ENCODE peak calls at places on chromosomes 11 and 22, in five cellular contexts. P is AG08396, S is epithelial cell of esophagus, A is amniotic stem cell, J is HT1080. W is an unnamed sample.

GRCh38 chr22:42695294-42695693 is 25.4 kb downstream of the A4GALT start:
- DNase-seq in J (no peak), S (no peak), P (no peak), A (no peak), W (no peak)

GRCh38 chr11:44865866-44866272 is 84.8 kb downstream of the TP53I11 start:
- DNase-seq in S (no peak), P (no peak), A (no peak), J (no peak), W (no peak)

GRCh38 chr22:17896552-17896951 is 122.3 kb upstream of the BID start:
- DNase-seq in P (no peak), S (no peak), J (no peak), A (no peak), W (no peak)

GRCh38 chr22:38433871-38434270 is 21.1 kb downstream of the KCNJ4 start:
- DNase-seq in J (no peak), A (no peak), S (no peak), P (no peak), W (no peak)

GRCh38 chr11:46050065-46050464 is 71.2 kb downstream of the PHF21A start:
- DNase-seq in J (peak; percentile 57), P (peak; percentile 62), A (peak; percentile 39), S (peak; percentile 82), W (no peak)

GRCh38 chr11:97398246-97398645 is 1008.4 kb downstream of the JRKL start:
- DNase-seq in A (no peak), J (peak; percentile 70), P (no peak), S (peak; percentile 24), W (no peak)

GRCh38 chr11:12724301-12725046 is 50.3 kb downstream of the TEAD1 start:
- DNase-seq in A (peak; percentile 27), J (peak; percentile 83), P (peak; percentile 53), S (peak; percentile 96), W (no peak)

GRCh38 chr22:26751217-26751616 is 93.8 kb downstream of the MIAT start:
- DNase-seq in A (no peak), S (no peak), P (no peak), J (no peak), W (peak; percentile 30)

GRCh38 chr11:58616594-58616993 is 5.9 kb upstream of the CNTF start:
- DNase-seq in S (peak; percentile 74), A (peak; percentile 34), J (peak; percentile 66), P (peak; percentile 69), W (no peak)

GRCh38 chr11:15106201-15106965 is 8.3 kb upstream of the INSC start:
- DNase-seq in J (peak; percentile 90), S (peak; percentile 83), A (peak; percentile 21), P (peak; percentile 52), W (no peak)

GRCh38 chr11:32713496-32713895 is 81.0 kb downstream of the CCDC73 start:
- DNase-seq in P (peak; percentile 11), J (no peak), S (peak; percentile 4), A (no peak), W (no peak)

GRCh38 chr11:34493468-34493867 is 20.1 kb downstream of the ELF5 start:
- DNase-seq in J (no peak), A (no peak), P (no peak), S (no peak), W (no peak)

GRCh38 chr11:118276422-118276821 is 12.3 kb upstream of the MPZL2 start:
- DNase-seq in A (no peak), J (no peak), S (peak; percentile 87), P (no peak), W (no peak)

GRCh38 chr11:13286247-13286821 is 8.7 kb downstream of the BMAL1 start:
- DNase-seq in A (no peak), P (no peak), S (no peak), J (no peak), W (no peak)

GRCh38 chr22:17171016-17171312 is 11.9 kb upstream of the HDHD5 start:
- DNase-seq in J (no peak), S (no peak), P (no peak), A (no peak), W (no peak)

GRCh38 chr22:45448431-45448830 is 34.9 kb downstream of the RIBC2 start:
- DNase-seq in A (no peak), J (no peak), S (no peak), P (no peak), W (no peak)

GRCh38 chr11:32034149-32034548 is 56.7 kb upstream of the RCN1 start:
- DNase-seq in A (no peak), J (peak; percentile 92), P (peak; percentile 77), S (no peak), W (no peak)

GRCh38 chr11:47573321-47573720 is 5.4 kb downstream of the KBTBD4 start:
- DNase-seq in A (no peak), J (no peak), S (no peak), P (no peak), W (peak; percentile 48)

GRCh38 chr22:43345761-43346261 is 2.6 kb upstream of the SCUBE1 start:
- DNase-seq in S (no peak), J (no peak), P (no peak), A (no peak), W (no peak)

GRCh38 chr11:31798057-31799035 is 12.8 kb downstream of the PAX6 start:
- DNase-seq in A (no peak), S (no peak), J (no peak), P (no peak), W (no peak)

GRCh38 chr11:5200582-5200981 is at the start of gene OR51V1:
- DNase-seq in S (no peak), P (no peak), A (no peak), J (no peak), W (no peak)

GRCh38 chr11:86209806-86210657 is 34.5 kb upstream of the EED start:
- DNase-seq in S (no peak), J (no peak), A (no peak), P (no peak), W (no peak)

GRCh38 chr11:44307340-44308099 is 2.4 kb downstream of the ALX4 start:
- DNase-seq in A (no peak), J (no peak), P (no peak), S (no peak), W (no peak)

GRCh38 chr11:61472282-61472681 is 36.3 kb upstream of the LRRC10B start:
- DNase-seq in A (no peak), S (no peak), J (no peak), P (no peak), W (no peak)

GRCh38 chr11:57001674-57002401 is 13.1 kb downstream of the OR5AK2 start:
- DNase-seq in P (peak; percentile 6), S (peak; percentile 6), J (peak; percentile 8), A (no peak), W (no peak)

GRCh38 chr22:19407649-19408606 is 23.6 kb downstream of the HIRA start:
- DNase-seq in A (no peak), J (no peak), S (no peak), P (no peak), W (no peak)

GRCh38 chr11:99020324-99021225 is at the start of gene CNTN5:
- DNase-seq in A (no peak), J (peak; percentile 69), S (peak; percentile 49), P (peak; percentile 10), W (peak; percentile 20)

GRCh38 chr11:83566948-83567347 is 280.8 kb upstream of the CCDC90B start:
- DNase-seq in P (peak; percentile 60), A (peak; percentile 35), S (peak; percentile 75), J (peak; percentile 81), W (no peak)